ENCODE peak calls at places on chromosomes 16 and 17, in five cellular contexts. Z is heart left ventricle, D is body of pancreas, V is uterus, I is left ventricle myocardium inferior. J is an unnamed sample. For H3K4me1, the result is how much of the 10 kb centered on the place peaks cover.

GRCh38 chr17:19978206-19978802 is 676 bp upstream of the AKAP10 start:
- DNase-seq in Z (no peak), D (no peak), V (no peak), I (no peak), J (no peak)

GRCh38 chr16:20612551-20613470 is 36.6 kb upstream of the ACSM2B start:
- DNase-seq in Z (peak), D (peak), V (no peak), I (peak), J (peak)

GRCh38 chr17:40699359-40699758 is 4.2 kb downstream of the KRT24 start:
- DNase-seq in Z (no peak), D (no peak), V (peak), I (no peak), J (no peak)

GRCh38 chr16:11253009-11253994 is 2.7 kb downstream of the SOCS1 start:
- DNase-seq in Z (no peak), D (no peak), V (no peak), I (no peak), J (no peak)

GRCh38 chr17:57986841-57987581 is 1.0 kb downstream of the VEZF1 start:
- DNase-seq in Z (peak), D (peak), V (peak), I (peak), J (peak)

GRCh38 chr16:54952195-54952594 is 21.5 kb downstream of the IRX5 start:
- DNase-seq in Z (no peak), D (no peak), V (no peak), I (no peak), J (no peak)

GRCh38 chr17:64771980-64772844 is 110.1 kb upstream of the SMURF2 start:
- DNase-seq in Z (no peak), D (no peak), V (no peak), I (no peak), J (peak)

GRCh38 chr17:11245187-11245586 is 4.2 kb downstream of the SHISA6 start:
- DNase-seq in Z (no peak), D (no peak), V (no peak), I (no peak), J (peak)

GRCh38 chr16:17509194-17509593 is 38.4 kb upstream of the XYLT1 start:
- DNase-seq in Z (no peak), D (no peak), V (no peak), I (no peak), J (no peak)

GRCh38 chr17:47802341-47803022 is 19.1 kb downstream of the OSBPL7 start:
- DNase-seq in Z (no peak), D (peak), V (no peak), I (no peak), J (no peak)

GRCh38 chr17:74080936-74081335 is 122.5 kb upstream of the RPL38 start:
- DNase-seq in Z (no peak), D (no peak), V (no peak), I (no peak), J (no peak)

GRCh38 chr17:42759982-42760651 is 910 bp upstream of the RAMP2 start:
- DNase-seq in Z (no peak), D (no peak), V (no peak), I (no peak), J (no peak)

GRCh38 chr16:68668266-68668665 is 23.2 kb downstream of the CDH3 start:
- DNase-seq in Z (no peak), D (no peak), V (no peak), I (no peak), J (no peak)

GRCh38 chr16:84618428-84619102 is 687 bp upstream of the COTL1 start:
- DNase-seq in Z (peak), D (peak), V (peak), I (no peak), J (peak)

GRCh38 chr17:57021226-57021940 is 43.5 kb downstream of the SCPEP1 start:
- DNase-seq in Z (no peak), D (peak), V (no peak), I (no peak), J (no peak)

GRCh38 chr16:68311316-68311620 is 449 bp downstream of the PRMT7 start:
- DNase-seq in Z (no peak), D (no peak), V (no peak), I (no peak), J (no peak)

GRCh38 chr16:68235882-68236803 is at the start of gene ESRP2:
- DNase-seq in Z (no peak), D (peak), V (no peak), I (no peak), J (peak)

GRCh38 chr17:63446218-63446980 is at the start of gene CYB561:
- DNase-seq in Z (peak), D (peak), V (peak), I (peak), J (peak)
- TF ChIP-seq CTCF in Z (peak), D (peak), V (peak), I (peak), J (no peak)

GRCh38 chr17:16072031-16072430 is 72.4 kb downstream of the TTC19 start:
- DNase-seq in Z (no peak), D (no peak), V (no peak), I (no peak), J (no peak)
- H3K27ac ChIP-seq in Z (no peak), D (no peak), V (no peak), I (no peak), J (no peak)

GRCh38 chr16:27222499-27223225 is 19.3 kb downstream of the KDM8 start:
- DNase-seq in Z (peak), D (peak), V (peak), I (peak), J (peak)
- H3K4me1 ChIP-seq in Z (under half), D (under half), V (under half), I (under half), J (under half)

GRCh38 chr16:83113317-83113716 is 486.5 kb downstream of the CDH13 start:
- DNase-seq in Z (no peak), D (peak), V (no peak), I (no peak), J (no peak)
- TF ChIP-seq CTCF in Z (no peak), D (peak), V (no peak), I (peak), J (peak)

GRCh38 chr16:73093146-73094144 is 45.5 kb upstream of the ZFHX3 start:
- DNase-seq in Z (peak), D (peak), V (no peak), I (no peak), J (peak)
- H3K27ac ChIP-seq in Z (no peak), D (no peak), V (no peak), I (peak), J (peak)

DNA sequence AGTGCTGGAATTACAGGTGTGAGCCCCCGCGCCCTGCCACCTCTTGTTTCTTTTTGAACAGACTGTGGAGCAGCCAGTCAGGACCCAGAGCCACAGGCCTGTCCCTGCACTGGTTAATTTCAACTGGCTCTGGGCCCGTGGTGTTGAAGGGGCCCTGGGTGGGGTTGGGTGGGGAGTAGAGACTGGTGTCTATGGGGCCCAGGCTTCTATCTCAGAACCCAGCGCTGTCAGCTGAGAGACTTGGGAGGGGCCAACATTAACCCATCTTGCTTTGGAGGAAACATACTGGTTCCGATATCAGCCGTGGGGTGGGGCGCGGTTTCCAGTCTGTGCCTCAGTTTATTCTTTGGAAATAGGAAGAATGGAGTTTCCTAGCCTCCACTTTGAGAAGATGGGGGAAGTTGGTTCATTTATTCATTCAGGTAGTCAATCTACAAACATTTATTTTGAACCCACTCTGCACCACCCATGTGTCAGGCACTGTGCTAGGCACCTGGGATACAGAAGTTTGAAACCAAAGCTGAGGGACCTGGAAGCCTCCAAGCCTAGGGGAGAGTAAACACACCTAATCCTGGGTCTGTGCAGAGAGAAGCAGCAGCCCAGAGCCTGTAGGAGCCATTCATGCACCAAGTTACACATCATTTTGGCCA is 15.6 kb upstream of the SLC4A1 start:
- DNase-seq in Z (no peak), D (no peak), V (no peak), I (no peak), J (no peak)
- H3K4me1 ChIP-seq in Z (under half), D (under half), V (under half), I (under half), J (under half)